ENCODE peak calls at places on chromosomes 2 and 18, in eight cellular contexts. N is lower lobe of right lung, A is Peyer's patch, C is choroid plexus epithelial cell, R is BJ, B is Calu3, F is GM13976, K is foreskin fibroblast. W is an unnamed sample.

GRCh38 chr18:23377669-23378469 is 75.2 kb upstream of the RIOK3 start:
- DNase-seq in K (peak), N (no peak), R (peak), B (no peak), A (no peak), C (peak), F (peak), W (no peak)

GRCh38 chr2:193584522-193584938 is 1389.8 kb upstream of the TMEFF2 start:
- DNase-seq in F (peak), N (no peak), R (no peak), K (peak), C (peak), B (peak), A (no peak), W (no peak)

GRCh38 chr2:155209696-155210449 is 511.4 kb downstream of the KCNJ3 start:
- DNase-seq in R (peak), C (no peak), F (no peak), B (no peak), K (no peak), N (no peak), A (no peak), W (no peak)

GRCh38 chr18:75132471-75132870 is 76.5 kb downstream of the PTGR3 start:
- DNase-seq in A (no peak), K (no peak), F (no peak), C (no peak), R (no peak), N (no peak), B (no peak), W (no peak)

GRCh38 chr18:63195410-63196159 is 124.0 kb downstream of the BCL2 start:
- DNase-seq in K (no peak), B (no peak), A (no peak), N (no peak), F (no peak), C (no peak), R (no peak), W (no peak)

GRCh38 chr2:38610851-38611801 is 8.4 kb upstream of the HNRNPLL start:
- DNase-seq in N (no peak), R (no peak), A (no peak), C (no peak), K (peak), F (peak), B (no peak), W (no peak)

GRCh38 chr2:74063486-74063885 is 78.8 kb downstream of the TET3 start:
- DNase-seq in B (no peak), F (no peak), N (no peak), K (peak), C (peak), A (no peak), R (no peak), W (no peak)

GRCh38 chr2:187208199-187208785 is 239.8 kb downstream of the CALCRL start:
- DNase-seq in F (no peak), C (no peak), R (no peak), A (no peak), N (no peak), K (no peak), B (no peak), W (no peak)

GRCh38 chr2:39488450-39488849 is 51.4 kb upstream of the MAP4K3 start:
- DNase-seq in K (peak), B (peak), F (no peak), C (peak), N (peak), R (no peak), A (no peak), W (no peak)

GRCh38 chr2:70959851-70960832 is 18.3 kb upstream of the ANKRD53 start:
- DNase-seq in B (no peak), N (no peak), F (peak), C (no peak), R (no peak), K (no peak), A (no peak), W (no peak)

GRCh38 chr2:88258208-88258607 is 88.1 kb downstream of the THNSL2 start:
- DNase-seq in F (no peak), R (no peak), K (no peak), B (no peak), N (no peak), C (no peak), A (no peak), W (no peak)

GRCh38 chr2:18413794-18414396 is 146.6 kb downstream of the RDH14 start:
- DNase-seq in C (peak), A (no peak), R (peak), N (no peak), K (peak), B (no peak), F (no peak), W (no peak)

GRCh38 chr2:166135849-166136258 is 8.0 kb upstream of the SCN1A start:
- DNase-seq in F (no peak), A (no peak), B (no peak), R (no peak), K (no peak), N (no peak), C (no peak), W (no peak)

GRCh38 chr2:17539596-17539992 is 902 bp upstream of the VSNL1 start:
- DNase-seq in C (peak), B (no peak), K (peak), R (no peak), F (peak), A (no peak), N (no peak), W (no peak)

GRCh38 chr2:29361255-29361654 is 246.0 kb downstream of the CLIP4 start:
- DNase-seq in A (no peak), B (no peak), R (no peak), C (peak), N (no peak), K (no peak), F (no peak), W (no peak)

GRCh38 chr2:223901854-223902253 is 43.3 kb downstream of the WDFY1 start:
- DNase-seq in N (no peak), R (no peak), K (no peak), A (no peak), B (peak), F (no peak), C (peak), W (no peak)

GRCh38 chr2:152434395-152435182 is 99.6 kb downstream of the FMNL2 start:
- DNase-seq in N (no peak), A (no peak), C (no peak), F (no peak), K (no peak), R (no peak), B (no peak), W (no peak)

GRCh38 chr2:71299507-71299906 is 32.1 kb upstream of the ZNF638 start:
- DNase-seq in F (peak), K (no peak), N (no peak), C (peak), R (no peak), A (no peak), B (peak), W (no peak)

GRCh38 chr2:96325884-96326255 is 753 bp downstream of the ITPRIPL1 start:
- DNase-seq in R (no peak), C (no peak), A (no peak), K (no peak), B (no peak), N (no peak), F (peak), W (no peak)

GRCh38 chr18:2961828-2962227 is 51.1 kb downstream of the LPIN2 start:
- DNase-seq in R (no peak), A (no peak), N (no peak), F (no peak), B (no peak), K (no peak), C (peak), W (no peak)

GRCh38 chr2:34105015-34105767 is 506.1 kb upstream of the FAM98A start:
- DNase-seq in C (peak), A (no peak), F (no peak), B (no peak), R (peak), N (no peak), K (peak), W (no peak)

GRCh38 chr2:230942920-230943896 is 18.2 kb upstream of the GPR55 start:
- DNase-seq in N (no peak), A (no peak), K (peak), C (no peak), B (no peak), R (no peak), F (peak), W (no peak)

GRCh38 chr2:101802329-101802728 is 104.8 kb downstream of the MAP4K4 start:
- DNase-seq in B (peak), C (no peak), N (peak), F (no peak), R (no peak), K (no peak), A (peak), W (no peak)

GRCh38 chr2:97751752-97752151 is 38.4 kb downstream of the ZAP70 start:
- DNase-seq in R (no peak), F (no peak), K (no peak), B (no peak), N (no peak), C (peak), A (no peak), W (no peak)

GRCh38 chr2:240179186-240179815 is 38.8 kb upstream of the OTOS start:
- DNase-seq in R (no peak), B (no peak), K (no peak), N (no peak), C (peak), F (no peak), A (no peak), W (no peak)

GRCh38 chr2:42537493-42537892 is 30.9 kb upstream of the MTA3 start:
- DNase-seq in F (no peak), K (no peak), B (no peak), A (no peak), R (no peak), C (no peak), N (no peak), W (no peak)

GRCh38 chr2:239959059-239959971 is 65.8 kb downstream of the NDUFA10 start:
- DNase-seq in N (no peak), K (peak), C (peak), B (no peak), F (no peak), R (no peak), A (no peak), W (no peak)

GRCh38 chr2:134906726-134907125 is 11.9 kb upstream of the CCNT2 start:
- DNase-seq in K (no peak), N (no peak), R (no peak), F (no peak), B (no peak), A (no peak), C (no peak), W (no peak)

GRCh38 chr2:112547333-112547732 is 5.1 kb downstream of the POLR1B start:
- DNase-seq in A (no peak), C (peak), B (no peak), R (no peak), K (peak), N (no peak), F (no peak), W (no peak)

GRCh38 chr2:10477443-10478297 is 29.5 kb upstream of the ODC1 start:
- DNase-seq in R (no peak), C (peak), F (no peak), K (no peak), B (no peak), N (no peak), A (peak), W (no peak)

GRCh38 chr2:238096311-238097011 is 3.7 kb upstream of the ESPNL start:
- DNase-seq in N (no peak), F (no peak), R (no peak), A (no peak), B (no peak), K (no peak), C (peak), W (no peak)

GRCh38 chr2:220569380-220569779 is 942.0 kb downstream of the SLC4A3 start:
- DNase-seq in A (no peak), K (no peak), C (no peak), B (no peak), F (no peak), N (no peak), R (no peak), W (no peak)

GRCh38 chr2:127052771-127053691 is 53.9 kb downstream of the BIN1 start:
- DNase-seq in B (no peak), N (peak), A (peak), R (no peak), F (no peak), C (no peak), K (no peak), W (no peak)

GRCh38 chr2:136146564-136146963 is 28.6 kb upstream of the CXCR4 start:
- DNase-seq in R (no peak), N (no peak), C (no peak), B (no peak), F (no peak), K (no peak), A (no peak), W (no peak)

GRCh38 chr2:128531856-128532255 is 213.2 kb upstream of the HS6ST1 start:
- DNase-seq in N (no peak), K (no peak), A (no peak), C (no peak), R (no peak), B (no peak), F (no peak), W (no peak)
- TF ChIP-seq CTCF in N (peak), K (no peak), A (peak), C (no peak), R (peak), B (no peak), F (no peak), W (no peak)

GRCh38 chr2:1675633-1676032 is 68.7 kb downstream of the PXDN start:
- DNase-seq in F (no peak), B (no peak), R (peak), K (peak), A (no peak), C (peak), N (peak), W (no peak)
- TF ChIP-seq CTCF in F (no peak), B (no peak), R (peak), K (peak), A (no peak), C (peak), N (no peak), W (no peak)

DNA sequence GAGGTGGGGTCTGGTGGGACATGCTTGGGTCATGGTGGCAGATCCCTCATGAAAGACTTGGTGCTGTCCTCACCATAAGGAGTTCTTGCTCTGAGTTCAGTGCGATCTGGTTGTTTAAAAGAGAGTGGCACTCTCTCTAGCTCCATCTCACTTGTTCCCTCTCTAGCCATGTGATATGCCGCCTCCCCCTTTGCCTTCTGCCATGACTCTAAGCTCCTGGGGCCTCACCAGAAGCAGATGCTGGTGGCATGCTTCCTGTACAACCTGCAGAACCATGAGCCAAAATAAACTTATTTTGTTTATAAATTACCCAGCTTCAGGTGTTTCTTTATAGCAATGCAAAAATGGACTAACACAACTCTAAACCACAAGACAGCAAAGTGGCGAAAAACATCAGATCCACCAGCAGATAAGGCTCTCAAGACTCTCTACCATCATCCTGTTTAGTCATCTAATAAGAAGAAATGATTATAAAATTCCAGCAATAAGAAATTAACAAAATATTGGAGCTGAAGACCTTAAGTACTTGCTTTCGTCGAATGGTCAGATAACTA is 75.5 kb downstream of the OLA1 start:
- DNase-seq in C (no peak), F (no peak), K (no peak), A (no peak), R (no peak), N (no peak), B (no peak), W (no peak)
- TF ChIP-seq CTCF in C (no peak), F (no peak), K (no peak), A (no peak), R (no peak), N (no peak), B (no peak), W (no peak)

GRCh38 chr2:174984561-174984960 is 20.6 kb downstream of the CHN1 start:
- DNase-seq in N (no peak), K (no peak), R (no peak), F (no peak), B (no peak), A (no peak), C (no peak), W (no peak)

GRCh38 chr2:174981336-174981735 is 23.8 kb downstream of the CHN1 start:
- DNase-seq in C (no peak), F (no peak), K (no peak), R (no peak), B (no peak), A (no peak), N (no peak), W (no peak)

GRCh38 chr2:174979996-174980395 is 25.2 kb downstream of the CHN1 start:
- DNase-seq in R (no peak), B (no peak), A (no peak), F (no peak), C (no peak), K (no peak), N (no peak), W (no peak)

GRCh38 chr2:174985624-174986023 is 19.6 kb downstream of the CHN1 start:
- DNase-seq in C (peak), B (no peak), K (no peak), F (no peak), R (no peak), N (no peak), A (no peak), W (no peak)
- TF ChIP-seq CTCF in C (peak), B (no peak), K (peak), F (no peak), R (peak), N (peak), A (peak), W (peak)

DNA sequence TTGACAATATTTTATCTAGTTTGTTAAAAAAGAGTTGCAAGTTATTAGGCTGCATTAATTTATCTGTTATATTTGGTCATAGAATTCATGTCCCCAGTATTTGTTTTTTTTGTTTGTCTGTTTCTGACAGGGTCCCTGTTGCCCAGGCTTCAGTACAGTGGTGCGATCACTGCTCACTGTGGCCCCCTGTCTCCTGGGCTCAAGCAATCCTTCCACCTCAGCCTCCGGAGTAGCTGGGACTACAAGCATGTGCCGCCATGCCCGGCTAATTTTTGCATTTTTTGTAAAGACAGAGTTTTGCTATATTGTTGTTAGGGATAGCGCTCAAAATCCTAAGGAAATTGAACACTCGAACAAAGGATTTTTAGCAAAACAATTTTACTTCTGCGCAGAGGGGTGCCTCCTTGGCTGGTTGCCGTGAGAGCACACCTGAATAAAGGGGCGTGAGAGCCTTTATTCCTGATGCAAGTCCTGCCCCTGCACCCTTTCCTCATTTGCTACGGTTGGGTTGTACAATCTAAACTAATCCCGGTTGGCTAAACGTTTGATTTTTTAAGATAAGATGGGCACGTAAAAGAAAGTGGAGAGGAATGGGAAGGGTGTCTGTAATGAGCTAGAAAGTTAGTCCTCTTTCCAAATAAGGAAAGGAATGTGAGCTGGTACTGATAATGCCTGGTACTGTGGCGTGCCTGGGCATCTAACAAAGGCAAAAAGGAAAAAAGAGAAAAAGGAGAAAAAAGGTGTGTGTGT is 65.5 kb downstream of the COMMD1 start:
- DNase-seq in N (no peak), R (no peak), A (no peak), C (no peak), F (no peak), K (no peak), B (peak), W (no peak)
- TF ChIP-seq CTCF in N (no peak), R (no peak), A (no peak), C (peak), F (no peak), K (no peak), B (no peak), W (no peak)

DNA sequence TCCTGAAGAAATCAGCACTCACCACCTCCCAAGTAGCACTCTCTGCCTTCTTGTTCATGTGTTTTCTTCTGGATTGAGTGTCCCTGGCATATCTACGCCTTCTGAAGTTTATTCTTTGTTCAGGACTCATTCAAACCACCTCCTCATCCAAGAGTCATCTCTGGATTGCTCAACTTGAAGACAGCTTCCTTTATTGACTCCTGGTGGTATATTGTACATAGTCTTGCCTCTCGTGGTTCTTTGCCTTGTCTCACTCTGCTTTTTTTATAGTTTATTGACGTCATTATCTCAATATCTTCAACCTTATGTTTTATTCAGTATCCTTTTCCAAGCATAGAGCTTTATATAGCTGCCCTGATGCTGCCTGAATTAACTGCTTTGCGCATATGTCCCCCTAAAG is 161.7 kb downstream of the INSIG2 start:
- DNase-seq in F (no peak), A (no peak), K (peak), C (peak), R (peak), N (no peak), B (no peak), W (no peak)
- TF ChIP-seq CTCF in F (no peak), A (no peak), K (no peak), C (no peak), R (no peak), N (no peak), B (no peak), W (no peak)

DNA sequence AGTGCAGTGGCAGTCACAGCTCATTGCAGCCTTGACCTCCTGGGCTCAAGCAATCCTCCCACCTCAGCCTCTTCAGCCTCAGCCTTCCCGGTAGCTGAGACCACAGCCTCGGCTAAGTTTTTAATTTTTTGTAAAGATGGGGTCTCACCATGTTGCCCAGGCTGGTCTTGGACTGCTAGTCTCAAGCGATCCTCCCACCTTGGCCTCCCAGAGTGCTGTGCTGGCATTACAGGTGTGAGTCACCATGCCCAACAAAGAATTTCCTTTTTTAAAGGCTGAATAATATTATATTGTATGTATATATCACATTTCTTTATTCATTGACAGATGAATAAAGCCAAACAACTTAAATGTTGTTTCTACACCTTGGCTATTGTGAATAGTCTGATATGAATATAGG is 42.5 kb downstream of the MOB4 start:
- DNase-seq in F (no peak), B (no peak), K (no peak), A (no peak), C (no peak), N (no peak), R (no peak), W (no peak)
- TF ChIP-seq CTCF in F (no peak), B (no peak), K (no peak), A (no peak), C (no peak), N (no peak), R (no peak), W (no peak)

GRCh38 chr2:67898605-67899004 is 164.2 kb downstream of the C1D start:
- DNase-seq in A (no peak), R (no peak), B (no peak), K (peak), N (no peak), F (no peak), C (peak), W (no peak)

GRCh38 chr2:67896131-67896865 is 166.5 kb downstream of the C1D start:
- DNase-seq in C (no peak), N (no peak), R (no peak), K (no peak), F (no peak), A (no peak), B (no peak), W (no peak)

GRCh38 chr2:67895171-67895941 is 167.4 kb downstream of the C1D start:
- DNase-seq in C (peak), K (no peak), N (no peak), B (no peak), R (no peak), F (no peak), A (no peak), W (no peak)

GRCh38 chr2:67899187-67899586 is 163.6 kb downstream of the C1D start:
- DNase-seq in A (no peak), K (no peak), N (no peak), R (no peak), F (no peak), B (no peak), C (no peak), W (no peak)
- TF ChIP-seq CTCF in A (no peak), K (no peak), N (no peak), R (no peak), F (no peak), B (no peak), C (no peak), W (no peak)